ENCODE peak calls at places on chromosomes 5 and 9, in four cellular contexts. One of them, this sample, is unnamed.

GRCh38 chr9:124779368-124780059 is 2.6 kb downstream of the OLFML2A start:
- DNase-seq in fibroblast of lung: peak
- DNase-seq in A673: peak
- DNase-seq in choroid plexus epithelial cell: peak
- DNase-seq in this sample: peak

GRCh38 chr5:143004361-143004802 is 234.2 kb downstream of the ARHGAP26 start:
- DNase-seq in choroid plexus epithelial cell: no peak
- DNase-seq in A673: no peak
- DNase-seq in fibroblast of lung: peak
- DNase-seq in this sample: no peak

GRCh38 chr9:115969096-115969495 is 184.5 kb upstream of the PAPPA start:
- DNase-seq in fibroblast of lung: peak
- DNase-seq in A673: no peak
- DNase-seq in choroid plexus epithelial cell: peak
- DNase-seq in this sample: peak

GRCh38 chr5:36657563-36657995 is 51.2 kb downstream of the SLC1A3 start:
- DNase-seq in choroid plexus epithelial cell: peak
- DNase-seq in A673: peak
- DNase-seq in fibroblast of lung: peak
- DNase-seq in this sample: peak

GRCh38 chr5:107284822-107285510 is 385.8 kb downstream of the EFNA5 start:
- DNase-seq in A673: no peak
- DNase-seq in fibroblast of lung: peak
- DNase-seq in choroid plexus epithelial cell: peak
- DNase-seq in this sample: peak

GRCh38 chr5:88613051-88613450 is 269.9 kb downstream of the MEF2C start:
- DNase-seq in choroid plexus epithelial cell: no peak
- DNase-seq in A673: no peak
- DNase-seq in fibroblast of lung: no peak
- DNase-seq in this sample: no peak

GRCh38 chr5:16934123-16934522 is 2.0 kb downstream of the MYO10 start:
- DNase-seq in fibroblast of lung: peak
- DNase-seq in A673: peak
- DNase-seq in choroid plexus epithelial cell: peak
- DNase-seq in this sample: peak

GRCh38 chr5:39498247-39498952 is 73.6 kb upstream of the DAB2 start:
- DNase-seq in fibroblast of lung: peak
- DNase-seq in choroid plexus epithelial cell: peak
- DNase-seq in A673: no peak
- DNase-seq in this sample: peak

GRCh38 chr5:113520899-113521298 is 7.4 kb downstream of the YTHDC2 start:
- DNase-seq in A673: no peak
- DNase-seq in choroid plexus epithelial cell: no peak
- DNase-seq in fibroblast of lung: no peak
- DNase-seq in this sample: no peak
- H3K4me3 ChIP-seq in A673: no peak
- H3K4me3 ChIP-seq in choroid plexus epithelial cell: no peak
- H3K4me3 ChIP-seq in fibroblast of lung: no peak
- H3K4me3 ChIP-seq in this sample: no peak

GRCh38 chr9:3648266-3648665 is 122.5 kb upstream of the RFX3 start:
- DNase-seq in fibroblast of lung: no peak
- DNase-seq in choroid plexus epithelial cell: no peak
- DNase-seq in A673: no peak
- DNase-seq in this sample: no peak

GRCh38 chr9:3650994-3651622 is 125.3 kb upstream of the RFX3 start:
- DNase-seq in fibroblast of lung: no peak
- DNase-seq in choroid plexus epithelial cell: no peak
- DNase-seq in A673: no peak
- DNase-seq in this sample: no peak

GRCh38 chr9:3648722-3649121 is 122.9 kb upstream of the RFX3 start:
- DNase-seq in fibroblast of lung: no peak
- DNase-seq in choroid plexus epithelial cell: no peak
- DNase-seq in A673: no peak
- DNase-seq in this sample: no peak

GRCh38 chr9:3646226-3646625 is 120.4 kb upstream of the RFX3 start:
- DNase-seq in fibroblast of lung: no peak
- DNase-seq in A673: no peak
- DNase-seq in choroid plexus epithelial cell: no peak
- DNase-seq in this sample: no peak

DNA sequence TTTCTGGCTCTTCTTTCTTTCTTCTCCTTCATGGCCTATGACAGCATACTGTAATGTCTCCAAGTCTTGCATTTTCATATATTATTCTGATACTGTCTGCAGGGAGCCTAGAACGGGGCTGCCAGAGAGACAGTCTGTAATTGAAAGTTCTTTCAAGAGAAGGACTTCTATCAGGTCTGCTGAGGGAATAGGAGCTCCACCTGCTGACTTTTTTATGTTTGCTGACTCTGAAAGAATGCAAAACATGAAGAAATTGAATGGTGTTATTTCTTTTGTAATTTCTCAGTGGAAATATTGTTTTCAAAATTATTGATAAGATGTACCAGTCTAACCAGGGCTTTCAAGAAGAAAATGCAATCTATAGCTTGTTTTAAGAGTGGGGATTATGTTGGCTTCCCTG is 121.9 kb upstream of the RFX3 start:
- DNase-seq in fibroblast of lung: no peak
- DNase-seq in A673: no peak
- DNase-seq in choroid plexus epithelial cell: peak
- DNase-seq in this sample: no peak
- TF ChIP-seq CTCF in fibroblast of lung: no peak
- TF ChIP-seq CTCF in A673: peak
- TF ChIP-seq CTCF in choroid plexus epithelial cell: peak
- TF ChIP-seq CTCF in this sample: no peak

DNA sequence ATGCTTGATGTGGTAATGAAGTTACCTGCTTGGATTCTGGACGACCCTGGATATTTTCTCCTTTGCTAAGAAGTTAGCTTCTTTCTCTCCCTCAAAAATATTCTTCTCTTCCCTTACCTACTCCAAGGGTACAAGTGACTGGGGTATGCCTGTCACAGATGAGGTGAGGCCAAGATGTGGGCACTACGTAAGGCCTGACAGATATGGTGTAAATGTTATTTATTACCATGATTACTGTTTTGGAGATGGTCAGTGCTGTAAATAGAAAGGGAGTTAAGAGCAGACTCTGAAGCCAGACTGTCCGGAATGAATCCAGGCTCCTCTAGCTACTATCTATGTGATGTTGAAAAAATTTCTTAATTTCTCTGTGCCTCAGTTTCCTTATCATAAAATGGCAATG is 1.1 kb upstream of the KIAA1958 start:
- DNase-seq in fibroblast of lung: no peak
- DNase-seq in A673: no peak
- DNase-seq in choroid plexus epithelial cell: no peak
- DNase-seq in this sample: no peak
- H3K4me3 ChIP-seq in fibroblast of lung: no peak
- H3K4me3 ChIP-seq in A673: peak
- H3K4me3 ChIP-seq in choroid plexus epithelial cell: no peak
- H3K4me3 ChIP-seq in this sample: no peak

GRCh38 chr5:151520294-151520693 is 70.8 kb downstream of the FAT2 start:
- DNase-seq in A673: no peak
- DNase-seq in fibroblast of lung: no peak
- DNase-seq in choroid plexus epithelial cell: peak
- DNase-seq in this sample: no peak
- TF ChIP-seq CTCF in A673: no peak
- TF ChIP-seq CTCF in fibroblast of lung: no peak
- TF ChIP-seq CTCF in choroid plexus epithelial cell: peak
- TF ChIP-seq CTCF in this sample: no peak

GRCh38 chr5:160923431-160923830 is 71.4 kb upstream of the ATP10B start:
- DNase-seq in choroid plexus epithelial cell: no peak
- DNase-seq in fibroblast of lung: no peak
- DNase-seq in A673: no peak
- DNase-seq in this sample: no peak

GRCh38 chr5:160925281-160925680 is 73.3 kb upstream of the ATP10B start:
- DNase-seq in fibroblast of lung: no peak
- DNase-seq in choroid plexus epithelial cell: no peak
- DNase-seq in A673: no peak
- DNase-seq in this sample: no peak

GRCh38 chr5:160929343-160929742 is 77.3 kb upstream of the ATP10B start:
- DNase-seq in A673: no peak
- DNase-seq in fibroblast of lung: no peak
- DNase-seq in choroid plexus epithelial cell: no peak
- DNase-seq in this sample: no peak

GRCh38 chr5:160923927-160924705 is 72.1 kb upstream of the ATP10B start:
- DNase-seq in choroid plexus epithelial cell: no peak
- DNase-seq in A673: no peak
- DNase-seq in fibroblast of lung: no peak
- DNase-seq in this sample: no peak

GRCh38 chr5:160926428-160926827 is 74.4 kb upstream of the ATP10B start:
- DNase-seq in fibroblast of lung: peak
- DNase-seq in choroid plexus epithelial cell: no peak
- DNase-seq in A673: peak
- DNase-seq in this sample: no peak
- H3K4me3 ChIP-seq in fibroblast of lung: no peak
- H3K4me3 ChIP-seq in choroid plexus epithelial cell: no peak
- H3K4me3 ChIP-seq in A673: no peak
- H3K4me3 ChIP-seq in this sample: no peak

DNA sequence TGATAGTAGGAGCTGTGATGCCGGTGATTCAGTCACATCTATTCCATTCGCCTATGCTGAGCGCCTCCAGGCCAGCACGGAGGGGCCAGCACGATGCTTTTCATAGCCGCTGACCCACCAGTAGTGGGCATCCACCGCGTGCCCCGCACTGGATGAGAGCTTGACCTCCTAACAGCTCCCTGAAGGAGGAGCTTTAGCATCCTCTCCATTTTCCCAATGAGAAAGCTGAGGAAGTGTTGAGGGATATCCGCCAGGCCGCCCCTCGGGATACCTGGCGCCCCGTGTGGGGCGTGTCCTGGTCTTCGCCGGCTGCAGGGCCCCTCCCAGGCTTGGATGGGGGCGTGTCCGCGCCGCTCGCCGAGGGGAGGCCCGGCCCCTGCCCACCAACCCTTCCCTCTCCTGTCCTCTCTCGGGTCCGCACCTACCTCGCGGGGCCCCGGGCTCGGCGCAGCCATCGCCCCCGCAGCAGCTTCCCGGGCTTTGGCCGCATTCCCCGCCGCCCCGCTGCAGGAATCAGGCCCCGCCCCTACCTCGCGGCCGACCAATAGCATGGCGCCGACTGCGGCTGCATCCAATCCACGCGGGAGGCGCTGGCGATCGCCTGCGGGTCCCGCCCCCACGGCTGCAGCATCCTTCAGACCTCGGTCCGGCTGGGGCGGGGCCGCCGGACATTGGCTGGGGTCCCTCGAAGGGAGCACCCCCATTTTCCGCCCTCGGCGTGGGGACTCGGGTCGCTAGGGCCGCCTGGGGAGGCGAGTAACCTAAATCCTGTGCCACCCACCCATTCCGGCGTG is at the start of gene PIP5KL1:
- DNase-seq in fibroblast of lung: peak
- DNase-seq in choroid plexus epithelial cell: peak
- DNase-seq in A673: peak
- DNase-seq in this sample: peak
- TF ChIP-seq CTCF in fibroblast of lung: peak
- TF ChIP-seq CTCF in choroid plexus epithelial cell: peak
- TF ChIP-seq CTCF in A673: no peak
- TF ChIP-seq CTCF in this sample: peak

This sample was measured in fibroblast of mammary gland.